ENCODE peak calls at places on chromosomes 4 and X, in seven cellular contexts. B is smooth muscle cell of the brain vasculature, C is nephron progenitor cell, X is COR-L47, Y is mucosa of gallbladder, W is hypothalamus, F is H54. R is an unnamed sample.

GRCh38 chrX:47169726-47170515 is 23.7 kb upstream of the UBA1 start:
- DNase-seq in B (no peak), C (no peak), X (no peak), Y (no peak), W (no peak), F (no peak), R (no peak)

GRCh38 chr4:21011106-21011505 is 310.8 kb downstream of the PACRGL start:
- DNase-seq in B (no peak), C (no peak), X (no peak), Y (no peak), W (no peak), F (no peak), R (no peak)

GRCh38 chrX:148580016-148580415 is 79.6 kb downstream of the AFF2 start:
- DNase-seq in B (no peak), C (no peak), X (no peak), Y (no peak), W (no peak), F (no peak), R (no peak)

GRCh38 chrX:19947612-19948011 is 43.2 kb downstream of the BCLAF3 start:
- DNase-seq in B (no peak), C (no peak), X (no peak), Y (no peak), W (no peak), F (no peak), R (no peak)

GRCh38 chr4:180363817-180364216 is 1879.4 kb upstream of the TENM3 start:
- DNase-seq in B (no peak), C (no peak), X (no peak), Y (no peak), W (no peak), F (no peak), R (no peak)

GRCh38 chr4:62618042-62618441 is 1417.9 kb downstream of the ADGRL3 start:
- DNase-seq in B (no peak), C (no peak), X (no peak), Y (no peak), W (no peak), F (no peak), R (no peak)

GRCh38 chr4:86441175-86441960 is 81.5 kb upstream of the MAPK10 start:
- DNase-seq in B (no peak), C (no peak), X (no peak), Y (no peak), W (no peak), F (peak), R (no peak)

GRCh38 chrX:84118769-84119168 is 69.2 kb downstream of the RPS6KA6 start:
- DNase-seq in B (no peak), C (no peak), X (no peak), Y (no peak), W (no peak), F (no peak), R (no peak)

GRCh38 chr4:11286533-11286932 is 142.2 kb downstream of the HS3ST1 start:
- DNase-seq in B (no peak), C (no peak), X (no peak), Y (no peak), W (no peak), F (no peak), R (no peak)

GRCh38 chr4:8283631-8284121 is 14.1 kb downstream of the HTRA3 start:
- DNase-seq in B (no peak), C (no peak), X (no peak), Y (no peak), W (no peak), F (no peak), R (no peak)

GRCh38 chr4:1205641-1206298 is 33.4 kb upstream of the SPON2 start:
- DNase-seq in B (no peak), C (no peak), X (no peak), Y (no peak), W (no peak), F (no peak), R (no peak)

GRCh38 chr4:87134122-87134521 is 86.3 kb downstream of the KLHL8 start:
- DNase-seq in B (no peak), C (no peak), X (no peak), Y (no peak), W (no peak), F (no peak), R (no peak)

GRCh38 chr4:22515888-22516541 is at the start of gene ADGRA3:
- DNase-seq in B (no peak), C (peak), X (peak), Y (peak), W (peak), F (peak), R (no peak)

GRCh38 chrX:3567681-3568080 is 145.8 kb downstream of the PRKX start:
- DNase-seq in B (no peak), C (no peak), X (no peak), Y (no peak), W (no peak), F (no peak), R (no peak)

GRCh38 chrX:66200855-66201795 is 37.1 kb downstream of the HEPH start:
- DNase-seq in B (no peak), C (no peak), X (no peak), Y (no peak), W (no peak), F (no peak), R (no peak)

GRCh38 chrX:53190363-53190960 is 34.5 kb downstream of the KDM5C start:
- DNase-seq in B (no peak), C (peak), X (no peak), Y (no peak), W (no peak), F (no peak), R (no peak)

GRCh38 chr4:104693601-104694201 is 199.0 kb upstream of the CXXC4 start:
- DNase-seq in B (no peak), C (no peak), X (no peak), Y (no peak), W (no peak), F (no peak), R (no peak)

GRCh38 chr4:142091691-142092182 is 455.4 kb downstream of the IL15 start:
- DNase-seq in B (no peak), C (no peak), X (no peak), Y (no peak), W (no peak), F (no peak), R (no peak)

GRCh38 chrX:15973299-15973698 is 118.7 kb upstream of the AP1S2 start:
- DNase-seq in B (no peak), C (no peak), X (no peak), Y (peak), W (no peak), F (no peak), R (no peak)

GRCh38 chrX:39011454-39012204 is 210.4 kb downstream of the MID1IP1 start:
- DNase-seq in B (no peak), C (no peak), X (no peak), Y (peak), W (no peak), F (no peak), R (no peak)

GRCh38 chr4:57424231-57424897 is 314.2 kb upstream of the IGFBP7 start:
- DNase-seq in B (no peak), C (no peak), X (no peak), Y (peak), W (peak), F (peak), R (no peak)

GRCh38 chrX:134836497-134836968 is 154.3 kb upstream of the SMIM10 start:
- DNase-seq in B (no peak), C (no peak), X (no peak), Y (no peak), W (no peak), F (peak), R (no peak)

GRCh38 chrX:101759000-101759399 is 99.3 kb upstream of the ARMCX2 start:
- DNase-seq in B (peak), C (peak), X (no peak), Y (no peak), W (no peak), F (no peak), R (peak)

GRCh38 chr4:139200506-139200905 is 23.5 kb upstream of the ELF2 start:
- DNase-seq in B (no peak), C (no peak), X (no peak), Y (no peak), W (no peak), F (no peak), R (no peak)

R was measured in activated CD4-positive, CD25-positive, alpha-beta regulatory T cell treated with anti-CD3 and anti-CD28 coated beads, Interleukin-2, amount 50 U/mL, for 16 hours.